ENCODE peak calls at places on chromosomes 5 and 9, in eight cellular contexts. P is AG04450, U is colonic mucosa, I is upper lobe of right lung, N is IMR-90, K is HCT116, H is fibroblast of lung, Q is cardiac muscle cell. R is an unnamed sample.

GRCh38 chr5:97096096-97096648 is 46.2 kb downstream of the LIX1 start:
- DNase-seq in K (no peak), Q (no peak), H (peak), I (no peak), N (no peak), P (no peak), U (no peak), R (no peak)

GRCh38 chr5:61052870-61053269 is 107.9 kb downstream of the NDUFAF2 start:
- DNase-seq in N (peak), K (peak), H (peak), Q (no peak), I (no peak), P (peak), U (no peak), R (peak)

GRCh38 chr5:180021900-180022299 is 49.7 kb downstream of the RNF130 start:
- DNase-seq in K (no peak), N (no peak), Q (no peak), P (no peak), H (no peak), I (no peak), U (no peak), R (no peak)

GRCh38 chr5:51378778-51379652 is 4.2 kb upstream of the ISL1 start:
- DNase-seq in P (no peak), K (no peak), I (no peak), N (no peak), H (no peak), Q (peak), U (no peak), R (no peak)

GRCh38 chr5:65612298-65612907 is 11.7 kb downstream of the TRIM23 start:
- DNase-seq in Q (no peak), K (no peak), H (no peak), N (no peak), I (no peak), U (no peak), P (no peak), R (no peak)

GRCh38 chr5:1292846-1293415 is 1.9 kb downstream of the TERT start:
- DNase-seq in N (no peak), K (no peak), Q (no peak), H (no peak), P (no peak), I (peak), U (peak), R (no peak)

GRCh38 chr5:5795074-5795779 is 372.8 kb downstream of the ICE1 start:
- DNase-seq in U (no peak), I (peak), N (no peak), H (no peak), Q (peak), P (no peak), K (no peak), R (no peak)

GRCh38 chr9:87479801-87480201 is 17.9 kb upstream of the DAPK1 start:
- DNase-seq in U (no peak), Q (no peak), N (no peak), P (no peak), H (no peak), I (peak), K (no peak), R (peak)

GRCh38 chr9:104855837-104856236 is 72.1 kb downstream of the ABCA1 start:
- DNase-seq in Q (no peak), H (peak), K (no peak), P (no peak), I (no peak), U (no peak), N (no peak), R (no peak)

GRCh38 chr5:107337281-107337680 is 333.5 kb downstream of the EFNA5 start:
- DNase-seq in N (no peak), K (peak), I (no peak), Q (no peak), H (no peak), P (no peak), U (peak), R (no peak)

GRCh38 chr5:51225671-51226419 is 157.4 kb upstream of the ISL1 start:
- DNase-seq in U (no peak), K (no peak), N (no peak), Q (peak), H (no peak), I (no peak), P (no peak), R (no peak)

GRCh38 chr5:3599283-3600105 is 3.9 kb downstream of the IRX1 start:
- DNase-seq in I (no peak), N (no peak), Q (peak), P (no peak), H (no peak), K (no peak), U (no peak), R (no peak)

GRCh38 chr5:142866563-142867275 is 96.5 kb downstream of the ARHGAP26 start:
- DNase-seq in Q (peak), K (peak), U (peak), P (peak), N (peak), I (no peak), H (peak), R (peak)

GRCh38 chr9:107240260-107240659 is 42.8 kb upstream of the RAD23B start:
- DNase-seq in H (no peak), K (no peak), Q (no peak), P (no peak), N (no peak), I (no peak), U (no peak), R (no peak)

GRCh38 chr9:36187414-36187813 is 3.3 kb upstream of the CLTA start:
- DNase-seq in N (peak), U (no peak), H (peak), I (no peak), K (no peak), Q (no peak), P (peak), R (peak)

GRCh38 chr5:36242534-36243144 is 914 bp upstream of the NADK2 start:
- DNase-seq in I (no peak), K (no peak), P (no peak), Q (no peak), N (no peak), U (no peak), H (no peak), R (no peak)

GRCh38 chr5:7852988-7853387 is 2.1 kb upstream of the CFAP90 start:
- DNase-seq in P (no peak), U (no peak), Q (no peak), K (no peak), H (no peak), I (no peak), N (no peak), R (no peak)

GRCh38 chr5:156824241-156824640 is 25.9 kb upstream of the PPP1R2B start:
- DNase-seq in I (no peak), P (no peak), Q (no peak), H (no peak), U (no peak), N (no peak), K (no peak), R (no peak)

GRCh38 chr5:122077451-122078115 is 476 bp downstream of the LOX start:
- DNase-seq in P (no peak), K (no peak), H (no peak), Q (peak), I (peak), U (no peak), N (no peak), R (peak)

GRCh38 chr5:73783823-73784222 is 157.8 kb downstream of the ARHGEF28 start:
- DNase-seq in I (no peak), Q (no peak), U (no peak), N (peak), H (peak), P (no peak), K (no peak), R (no peak)

GRCh38 chr5:67266654-67267350 is 70.2 kb upstream of the CD180 start:
- DNase-seq in I (no peak), K (no peak), P (no peak), U (no peak), Q (no peak), N (no peak), H (no peak), R (no peak)

GRCh38 chr9:28197653-28198052 is 624.4 kb upstream of the C9orf72 start:
- DNase-seq in U (no peak), N (no peak), K (no peak), Q (no peak), I (no peak), P (no peak), H (no peak), R (no peak)

GRCh38 chr5:135977375-135977928 is 22.7 kb upstream of the LECT2 start:
- DNase-seq in N (peak), U (peak), Q (peak), K (peak), P (no peak), H (peak), I (peak), R (peak)
- TF ChIP-seq CTCF in N (peak), U (peak), Q (peak), K (peak), P (peak), H (peak), I (peak), R (peak)

GRCh38 chr5:91171322-91171721 is 211.8 kb downstream of the ARRDC3 start:
- DNase-seq in I (no peak), H (no peak), Q (no peak), U (no peak), N (no peak), K (no peak), P (no peak), R (no peak)
- H3K27ac ChIP-seq in I (no peak), H (no peak), Q (no peak), U (no peak), N (no peak), K (no peak), P (no peak), R (no peak)

GRCh38 chr9:130694205-130694604 is 625 bp downstream of the EXOSC2 start:
- DNase-seq in P (no peak), N (no peak), Q (no peak), K (no peak), U (no peak), H (no peak), I (no peak), R (no peak)

GRCh38 chr9:130693101-130693425 is 517 bp upstream of the EXOSC2 start:
- DNase-seq in U (no peak), H (no peak), K (no peak), I (no peak), P (no peak), N (no peak), Q (no peak), R (no peak)

GRCh38 chr9:130693426-130694191 is at the start of gene EXOSC2:
- DNase-seq in H (peak), Q (peak), U (peak), P (peak), N (peak), I (peak), K (peak), R (peak)

GRCh38 chr9:130689937-130690700 is 3.5 kb upstream of the EXOSC2 start:
- DNase-seq in H (peak), N (peak), P (peak), Q (peak), I (no peak), K (peak), U (peak), R (peak)

DNA sequence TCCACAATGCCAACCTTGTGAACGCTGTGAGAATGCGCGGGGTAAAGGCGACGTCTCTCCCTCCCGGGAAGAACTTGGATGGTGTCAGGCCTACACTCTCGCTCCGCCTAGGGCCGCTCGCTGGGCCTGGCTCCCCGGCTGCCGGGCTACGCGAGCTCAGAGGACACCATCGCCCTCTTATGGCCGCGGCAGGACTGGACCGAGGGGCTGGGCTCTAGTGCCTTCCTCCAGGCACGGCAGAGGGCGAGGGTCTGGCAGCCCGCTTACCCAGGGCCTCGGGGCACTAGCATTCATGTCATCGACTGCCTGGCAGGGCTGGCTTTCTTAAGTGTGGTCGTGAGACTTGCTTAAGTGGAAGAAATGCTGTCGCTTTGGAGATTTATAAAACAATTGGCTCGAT is 1.2 kb upstream of the EXOSC2 start:
- DNase-seq in I (no peak), Q (peak), U (no peak), P (no peak), N (no peak), H (no peak), K (no peak), R (no peak)
- TF ChIP-seq CTCF in I (no peak), Q (peak), U (no peak), P (peak), N (peak), H (no peak), K (peak), R (peak)

GRCh38 chr9:113958556-113958955 is 82.4 kb downstream of the ZNF618 start:
- DNase-seq in I (no peak), H (no peak), Q (no peak), N (no peak), U (no peak), P (no peak), K (no peak), R (no peak)
- H3K27ac ChIP-seq in I (no peak), H (peak), Q (no peak), N (peak), U (no peak), P (peak), K (no peak), R (no peak)

GRCh38 chr9:69325409-69326212 is 596 bp downstream of the ENTREP1 start:
- DNase-seq in N (no peak), K (no peak), H (no peak), U (peak), Q (peak), P (no peak), I (peak), R (no peak)

GRCh38 chr9:69322256-69322655 is 2.8 kb upstream of the ENTREP1 start:
- DNase-seq in I (no peak), H (no peak), P (no peak), Q (no peak), K (no peak), U (no peak), N (no peak), R (no peak)

GRCh38 chr9:69323886-69324285 is 1.1 kb upstream of the ENTREP1 start:
- DNase-seq in N (no peak), I (no peak), P (no peak), U (no peak), H (no peak), K (no peak), Q (no peak), R (no peak)

GRCh38 chr9:69326261-69326660 is 1.2 kb downstream of the ENTREP1 start:
- DNase-seq in I (no peak), U (no peak), Q (peak), P (no peak), N (no peak), K (no peak), H (no peak), R (no peak)

GRCh38 chr9:69324549-69325401 is at the start of gene ENTREP1:
- DNase-seq in U (peak), K (peak), Q (peak), P (no peak), I (peak), H (peak), N (no peak), R (no peak)
- TF ChIP-seq CTCF in U (no peak), K (no peak), Q (no peak), P (no peak), I (no peak), H (no peak), N (no peak), R (no peak)

DNA sequence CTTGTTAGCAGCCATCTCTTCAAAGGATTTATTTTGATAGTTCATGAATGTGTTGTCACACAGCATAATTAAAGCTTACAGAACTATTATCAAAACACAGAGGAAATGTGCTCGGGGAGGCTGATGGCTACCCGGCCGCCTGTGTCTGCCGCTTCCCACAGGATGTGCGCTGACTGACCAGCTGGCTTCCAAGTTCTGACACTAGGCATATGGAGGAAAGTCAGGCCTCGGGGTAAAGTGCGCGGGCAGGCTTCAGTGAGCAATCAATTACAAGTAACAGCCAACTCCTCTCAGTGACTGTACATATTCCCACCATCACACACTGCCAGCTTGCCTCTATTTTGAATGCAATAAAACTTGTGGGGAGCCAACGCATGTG is 77.5 kb downstream of the EBF1 start:
- DNase-seq in Q (no peak), I (no peak), U (peak), H (peak), P (peak), K (no peak), N (peak), R (peak)
- H3K27ac ChIP-seq in Q (no peak), I (peak), U (no peak), H (peak), P (peak), K (no peak), N (peak), R (peak)

DNA sequence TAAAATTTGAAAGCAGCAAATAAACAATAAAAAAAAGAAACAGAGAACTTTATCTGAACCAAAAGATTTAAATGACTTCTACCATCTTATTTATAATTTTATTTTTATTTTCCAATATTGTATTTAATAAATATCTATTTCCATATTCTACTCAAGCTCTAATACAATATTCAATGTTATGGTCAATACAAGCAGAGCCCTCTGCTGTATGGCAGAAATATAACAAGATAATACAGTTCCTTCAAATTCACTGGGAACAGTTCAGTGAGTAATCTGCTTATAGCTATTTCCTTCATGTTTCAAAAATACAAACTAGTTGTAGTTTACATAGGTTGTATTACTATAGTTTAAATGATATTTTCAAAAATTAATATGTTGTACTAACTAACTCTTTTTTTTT is 332.7 kb downstream of the PRDM9 start:
- DNase-seq in N (no peak), H (no peak), U (no peak), Q (peak), K (no peak), I (no peak), P (no peak), R (no peak)
- TF ChIP-seq CTCF in N (no peak), H (no peak), U (no peak), Q (no peak), K (no peak), I (no peak), P (no peak), R (no peak)